ENCODE peak calls at places on chromosomes 6 and 20, in four cellular contexts. I is CD8-positive, alpha-beta T cell; D is HT-29; R is fibroblast of pulmonary artery. Q is an unnamed sample.
A peak's percentile ranks its signal among the peaks of the same experiment; 100 is the strongest.

GRCh38 chr6:107988570-107988969 is 30.6 kb upstream of the SEC63 start:
- DNase-seq in I (no peak), D (no peak), R (no peak), Q (no peak)

GRCh38 chr20:60060593-60060992 is 102.4 kb downstream of the CDH26 start:
- DNase-seq in I (no peak), D (no peak), R (no peak), Q (no peak)

GRCh38 chr6:118697554-118697953 is 46.2 kb upstream of the CEP85L start:
- DNase-seq in I (no peak), D (peak; percentile 10), R (no peak), Q (no peak)

GRCh38 chr20:61557603-61558002 is 305.5 kb downstream of the CDH4 start:
- DNase-seq in I (no peak), D (no peak), R (no peak), Q (no peak)

GRCh38 chr20:57698191-57698866 is 11.5 kb downstream of the PMEPA1 start:
- DNase-seq in I (no peak), D (peak; percentile 99), R (peak; percentile 95), Q (no peak)

GRCh38 chr6:4668271-4669179 is 107.7 kb upstream of the CDYL start:
- DNase-seq in I (no peak), D (no peak), R (no peak), Q (no peak)

GRCh38 chr20:46872315-46873211 is 22.1 kb upstream of the EYA2 start:
- DNase-seq in I (no peak), D (no peak), R (peak; percentile 6), Q (no peak)

GRCh38 chr6:12014027-12014872 is 2.1 kb downstream of the HIVEP1 start:
- DNase-seq in I (no peak), D (peak; percentile 20), R (peak; percentile 76), Q (no peak)

GRCh38 chr6:167552961-167553360 is 228.1 kb downstream of the TTLL2 start:
- DNase-seq in I (no peak), D (no peak), R (no peak), Q (no peak)